ENCODE peak calls at places on chromosomes 7 and 10, in ten cellular contexts. M, T, Y, E, A, G, D, J, W and O are unnamed samples.

GRCh38 chr10:77590344-77591237 is 47.0 kb downstream of the KCNMA1 start:
- DNase-seq in M (no peak), T (no peak), Y (no peak), E (no peak), A (no peak), G (no peak), D (no peak), J (no peak), W (no peak), O (no peak)

GRCh38 chr7:151601521-151602305 is 82.0 kb upstream of the RHEB start:
- DNase-seq in M (peak; percentile 49), T (no peak), Y (no peak), E (no peak), A (no peak), G (no peak), D (no peak), J (no peak), W (no peak), O (no peak)

GRCh38 chr7:29332875-29333482 is 138.4 kb downstream of the CHN2 start:
- DNase-seq in M (no peak), T (no peak), Y (no peak), E (no peak), A (no peak), G (no peak), D (no peak), J (no peak), W (no peak), O (no peak)

GRCh38 chr10:3048114-3049019 is 19.0 kb upstream of the PFKP start:
- DNase-seq in M (peak; percentile 61), T (no peak), Y (no peak), E (no peak), A (no peak), G (no peak), D (no peak), J (no peak), W (no peak), O (no peak)

GRCh38 chr10:69567920-69568319 is 5.3 kb downstream of the NEUROG3 start:
- DNase-seq in M (peak; percentile 45), T (peak; percentile 53), Y (peak; percentile 86), E (peak; percentile 83), A (peak; percentile 13), G (no peak), D (no peak), J (no peak), W (no peak), O (no peak)

GRCh38 chr10:104259999-104260774 is 5.5 kb downstream of the GSTO1 start:
- DNase-seq in M (peak; percentile 22), T (no peak), Y (peak; percentile 33), E (no peak), A (no peak), G (no peak), D (no peak), J (no peak), W (no peak), O (no peak)

GRCh38 chr10:126736737-126737136 is 66.2 kb upstream of the C10orf90 start:
- DNase-seq in M (peak; percentile 20), T (no peak), Y (peak; percentile 11), E (no peak), A (no peak), G (no peak), D (no peak), J (no peak), W (no peak), O (no peak)

GRCh38 chr7:33432825-33433224 is 303.5 kb downstream of the BBS9 start:
- DNase-seq in M (peak; percentile 51), T (no peak), Y (no peak), E (no peak), A (no peak), G (no peak), D (no peak), J (no peak), W (no peak), O (no peak)

GRCh38 chr7:10122573-10123100 is 851.0 kb upstream of the PHF14 start:
- DNase-seq in M (peak; percentile 9), T (no peak), Y (peak; percentile 49), E (peak; percentile 20), A (peak; percentile 15), G (no peak), D (no peak), J (no peak), W (peak; percentile 49), O (no peak)

GRCh38 chr10:35639021-35639521 is 3.0 kb downstream of the FZD8 start:
- DNase-seq in M (no peak), T (no peak), Y (peak; percentile 13), E (peak; percentile 69), A (no peak), G (no peak), D (no peak), J (no peak), W (no peak), O (no peak)

GRCh38 chr7:8413600-8413999 is 19.8 kb upstream of the NXPH1 start:
- DNase-seq in M (no peak), T (no peak), Y (no peak), E (no peak), A (no peak), G (no peak), D (no peak), J (no peak), W (no peak), O (no peak)

GRCh38 chr10:109899578-109900355 is 23.5 kb downstream of the XPNPEP1 start:
- DNase-seq in M (peak; percentile 78), T (no peak), Y (no peak), E (no peak), A (peak; percentile 71), G (no peak), D (no peak), J (no peak), W (peak; percentile 63), O (no peak)

GRCh38 chr10:120646738-120647427 is 189.9 kb downstream of the PLPP4 start:
- DNase-seq in M (no peak), T (no peak), Y (no peak), E (no peak), A (no peak), G (no peak), D (no peak), J (no peak), W (no peak), O (no peak)

GRCh38 chr10:120643373-120643772 is 186.3 kb downstream of the PLPP4 start:
- DNase-seq in M (no peak), T (no peak), Y (no peak), E (no peak), A (no peak), G (no peak), D (no peak), J (no peak), W (no peak), O (no peak)

GRCh38 chr10:120644549-120645410 is 187.8 kb downstream of the PLPP4 start:
- DNase-seq in M (peak; percentile 22), T (no peak), Y (no peak), E (no peak), A (no peak), G (no peak), D (no peak), J (no peak), W (no peak), O (no peak)

GRCh38 chr10:120646159-120646558 is 189.1 kb downstream of the PLPP4 start:
- DNase-seq in M (no peak), T (no peak), Y (no peak), E (no peak), A (no peak), G (no peak), D (no peak), J (no peak), W (no peak), O (no peak)

GRCh38 chr10:120641695-120642094 is 184.7 kb downstream of the PLPP4 start:
- DNase-seq in M (no peak), T (no peak), Y (no peak), E (no peak), A (no peak), G (no peak), D (no peak), J (no peak), W (no peak), O (no peak)
- H3K4me1 ChIP-seq in M (no peaks in the 10 kb centered on the region), T (no peaks in the 10 kb centered on the region), Y (no peaks in the 10 kb centered on the region), E (no peaks in the 10 kb centered on the region), A (no peaks in the 10 kb centered on the region), G (no peaks in the 10 kb centered on the region), D (no peaks in the 10 kb centered on the region), J (no peaks in the 10 kb centered on the region), W (no peaks in the 10 kb centered on the region), O (no peaks in the 10 kb centered on the region)

DNA sequence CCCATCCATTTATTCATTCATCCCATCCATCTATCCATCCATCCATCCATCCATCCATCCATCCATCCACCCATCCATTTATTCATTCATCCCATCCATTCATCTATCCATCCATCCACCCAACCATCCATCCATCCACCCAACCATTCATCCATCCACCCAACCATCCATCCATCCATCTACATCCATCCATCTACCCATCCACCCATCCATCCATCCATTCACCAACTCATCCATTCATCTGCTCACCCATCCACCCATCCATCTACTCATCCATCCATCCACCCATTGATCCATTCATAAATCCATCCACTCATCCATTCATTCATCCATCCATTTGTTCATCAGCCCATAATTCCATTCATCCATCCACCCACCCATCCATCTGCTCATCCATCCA is 56.4 kb downstream of the PFKFB3 start:
- DNase-seq in M (no peak), T (no peak), Y (no peak), E (no peak), A (no peak), G (no peak), D (no peak), J (no peak), W (no peak), O (no peak)
- H3K9me3 ChIP-seq in M (no peaks in the 10 kb centered on the region), T (no peaks in the 10 kb centered on the region), Y (no peaks in the 10 kb centered on the region), E (peaks cover 2% of the 10 kb centered on the region), A (no peaks in the 10 kb centered on the region), G (no peaks in the 10 kb centered on the region), D (no peaks in the 10 kb centered on the region), J (no peaks in the 10 kb centered on the region), W (no peaks in the 10 kb centered on the region), O (peaks cover 3% of the 10 kb centered on the region)

DNA sequence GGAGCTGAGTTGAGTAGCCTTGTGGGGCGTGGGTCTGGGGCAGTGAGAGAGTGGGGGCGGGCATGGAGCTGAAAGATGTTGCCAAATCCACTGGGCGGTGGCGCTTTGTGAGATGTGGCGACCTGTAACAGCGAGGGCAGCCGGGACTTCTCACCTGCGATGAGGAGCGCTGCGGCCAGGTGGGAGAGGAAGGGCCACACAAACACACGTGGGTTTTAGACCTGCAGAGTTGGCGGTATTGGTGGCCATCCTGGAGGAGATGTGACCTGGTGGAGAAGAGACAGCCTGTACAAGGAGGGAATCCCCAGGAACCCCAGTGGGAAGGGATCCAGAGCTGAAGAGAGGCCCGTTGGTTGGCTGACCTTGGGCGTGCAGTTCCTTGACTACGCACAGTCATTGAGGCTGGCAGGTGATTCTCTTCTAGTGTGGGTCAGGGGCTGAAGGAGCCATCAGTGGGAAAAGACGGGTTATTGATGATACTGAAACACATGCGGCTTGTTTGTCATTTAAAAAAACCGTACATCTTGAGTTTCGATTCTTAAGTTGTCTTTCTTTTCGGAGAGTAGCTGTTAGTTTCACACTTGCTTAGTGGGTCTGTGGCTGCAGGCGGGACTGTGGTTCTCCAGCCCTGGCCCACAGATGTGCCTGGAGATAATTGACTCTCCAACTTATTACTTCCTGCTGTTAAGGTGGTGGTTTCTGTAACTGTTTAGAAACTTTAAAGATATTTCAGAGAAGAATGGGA is 2.4 kb downstream of the CHST12 start:
- DNase-seq in M (no peak), T (no peak), Y (no peak), E (no peak), A (no peak), G (no peak), D (peak; percentile 77), J (peak; percentile 44), W (no peak), O (peak; percentile 29)
- H3K4me1 ChIP-seq in M (peaks cover 8% of the 10 kb centered on the region), T (peaks cover 26% of the 10 kb centered on the region), Y (peaks cover 10% of the 10 kb centered on the region), E (peaks cover 12% of the 10 kb centered on the region), A (peaks cover 88% of the 10 kb centered on the region), G (peaks cover 11% of the 10 kb centered on the region), D (peaks cover 66% of the 10 kb centered on the region), J (peaks cover 40% of the 10 kb centered on the region), W (peaks cover 2% of the 10 kb centered on the region), O (peaks cover 48% of the 10 kb centered on the region)

GRCh38 chr7:157806711-157807110 is 469.9 kb downstream of the DNAJB6 start:
- DNase-seq in M (no peak), T (no peak), Y (no peak), E (no peak), A (no peak), G (peak; percentile 32), D (no peak), J (no peak), W (no peak), O (no peak)
- H3K9me3 ChIP-seq in M (no peaks in the 10 kb centered on the region), T (no peaks in the 10 kb centered on the region), Y (no peaks in the 10 kb centered on the region), E (peaks cover 19% of the 10 kb centered on the region), A (no peaks in the 10 kb centered on the region), G (no peaks in the 10 kb centered on the region), D (no peaks in the 10 kb centered on the region), J (no peaks in the 10 kb centered on the region), W (no peaks in the 10 kb centered on the region), O (no peaks in the 10 kb centered on the region)